ENCODE peak calls at places on chromosomes 5 and 9, in seven cellular contexts. V is stimulated activated CD8-positive, alpha-beta memory T cell treated with anti-CD3 and anti-CD28 coated beads, Interleukin-2, amount 100 ng/mL, for 1 hour; B is T-helper 2 cell; S is HuH-7; N is AG08395; Q is Calu3; G is AG08396. T is an unnamed sample.

GRCh38 chr5:12330381-12330780 is 426.1 kb upstream of the CTNND2 start:
- DNase-seq in V (no peak), S (no peak), B (no peak), N (no peak), Q (no peak), G (no peak), T (no peak)

GRCh38 chr5:83974151-83974822 is 253.6 kb upstream of the HAPLN1 start:
- DNase-seq in S (no peak), Q (no peak), N (no peak), V (no peak), B (no peak), G (no peak), T (no peak)

GRCh38 chr9:137317021-137317978 is 15.2 kb upstream of the NRARP start:
- DNase-seq in N (no peak), G (peak), V (no peak), S (peak), Q (no peak), B (no peak), T (no peak)

GRCh38 chr9:37083654-37084053 is 36.7 kb upstream of the ZCCHC7 start:
- DNase-seq in Q (no peak), V (no peak), B (no peak), S (no peak), G (no peak), N (no peak), T (no peak)

GRCh38 chr9:129319938-129320481 is 141.9 kb upstream of the IER5L start:
- DNase-seq in V (no peak), N (no peak), G (no peak), Q (no peak), S (no peak), B (no peak), T (no peak)

GRCh38 chr5:76190356-76190755 is 107.2 kb downstream of the SV2C start:
- DNase-seq in B (no peak), N (no peak), V (no peak), S (no peak), Q (no peak), G (no peak), T (no peak)

GRCh38 chr5:472656-473343 is 29.8 kb downstream of the EXOC3 start:
- DNase-seq in G (peak), N (peak), V (peak), S (peak), B (peak), Q (peak), T (peak)

GRCh38 chr5:42715791-42716190 is 40.8 kb upstream of the CCDC152 start:
- DNase-seq in S (no peak), G (no peak), N (peak), Q (no peak), B (no peak), V (no peak), T (no peak)

GRCh38 chr9:16401720-16402119 is 468.8 kb downstream of the BNC2 start:
- DNase-seq in N (no peak), V (no peak), B (no peak), G (no peak), Q (no peak), S (no peak), T (no peak)

GRCh38 chr5:159825551-159826051 is 90.7 kb upstream of the ADRA1B start:
- DNase-seq in N (no peak), Q (peak), V (no peak), S (no peak), B (no peak), G (peak), T (peak)

GRCh38 chr5:59164041-59164830 is 581.4 kb downstream of the RAB3C start:
- DNase-seq in Q (no peak), V (no peak), G (no peak), B (no peak), S (no peak), N (peak), T (peak)

GRCh38 chr5:25500635-25501034 is 855.9 kb upstream of the CDH10 start:
- DNase-seq in B (no peak), V (no peak), G (no peak), N (no peak), S (no peak), Q (no peak), T (no peak)

GRCh38 chr5:79971156-79971555 is 19.9 kb downstream of the MTX3 start:
- DNase-seq in V (no peak), G (no peak), N (peak), Q (no peak), S (no peak), B (no peak), T (peak)

GRCh38 chr5:135238622-135239460 is 160.2 kb downstream of the MACROH2A1 start:
- DNase-seq in S (no peak), G (no peak), Q (no peak), N (no peak), V (no peak), B (no peak), T (no peak)

GRCh38 chr9:137277329-137278041 is at the start of gene TOR4A:
- DNase-seq in N (peak), V (no peak), G (peak), B (peak), S (no peak), Q (peak), T (peak)

GRCh38 chr5:9183306-9183705 is 362.6 kb downstream of the SEMA5A start:
- DNase-seq in B (no peak), G (no peak), S (no peak), V (no peak), N (no peak), Q (no peak), T (no peak)

GRCh38 chr5:15510816-15511215 is 10.8 kb downstream of the FBXL7 start:
- DNase-seq in N (peak), S (no peak), V (no peak), B (no peak), G (no peak), Q (no peak), T (no peak)

GRCh38 chr9:109745335-109746283 is 34.4 kb upstream of the PALM2AKAP2 start:
- DNase-seq in V (no peak), Q (no peak), G (peak), B (no peak), N (peak), S (no peak), T (no peak)

GRCh38 chr9:2453701-2454100 is 167.9 kb upstream of the VLDLR start:
- DNase-seq in Q (no peak), B (no peak), N (no peak), G (no peak), V (no peak), S (no peak), T (no peak)

GRCh38 chr5:66021585-66021984 is 95.2 kb downstream of the ERBIN start:
- DNase-seq in Q (no peak), S (no peak), V (no peak), G (no peak), B (no peak), N (no peak), T (no peak)

GRCh38 chr5:94480511-94480910 is 137.9 kb downstream of the KIAA0825 start:
- DNase-seq in Q (no peak), N (no peak), B (no peak), G (no peak), S (no peak), V (no peak), T (no peak)

GRCh38 chr5:109328626-109329025 is 81.1 kb downstream of the PJA2 start:
- DNase-seq in V (no peak), N (no peak), Q (no peak), G (peak), B (no peak), S (no peak), T (peak)

GRCh38 chr5:16880547-16880946 is 55.5 kb downstream of the MYO10 start:
- DNase-seq in S (no peak), Q (no peak), V (no peak), B (no peak), G (no peak), N (no peak), T (no peak)

GRCh38 chr9:73143606-73144328 is 7.9 kb upstream of the ANXA1 start:
- DNase-seq in S (no peak), B (no peak), G (peak), V (no peak), Q (peak), N (peak), T (peak)

GRCh38 chr9:114085404-114085803 is 7.3 kb upstream of the AMBP start:
- DNase-seq in V (no peak), G (no peak), B (no peak), N (no peak), S (no peak), Q (no peak), T (no peak)

GRCh38 chr9:34187891-34188240 is 9.0 kb downstream of the UBAP1 start:
- DNase-seq in N (no peak), V (no peak), Q (no peak), G (no peak), S (no peak), B (no peak), T (no peak)

GRCh38 chr5:6340100-6340499 is 38.2 kb downstream of the MED10 start:
- DNase-seq in S (no peak), B (no peak), G (no peak), N (no peak), Q (no peak), V (no peak), T (no peak)

GRCh38 chr5:178780581-178781498 is 50.4 kb upstream of the ZNF354A start:
- DNase-seq in Q (no peak), V (no peak), S (no peak), B (no peak), N (no peak), G (no peak), T (no peak)

GRCh38 chr5:165579911-165580310 is 2074.5 kb downstream of the MAT2B start:
- DNase-seq in N (no peak), Q (no peak), S (no peak), V (no peak), G (no peak), B (no peak), T (no peak)

GRCh38 chr5:104941030-104941645 is 1378.5 kb upstream of the NUDT12 start:
- DNase-seq in G (no peak), N (no peak), S (no peak), V (no peak), B (no peak), Q (no peak), T (no peak)

GRCh38 chr5:84403773-84404172 is 19.1 kb upstream of the EDIL3 start:
- DNase-seq in B (no peak), N (peak), G (peak), Q (no peak), V (no peak), S (no peak), T (peak)

GRCh38 chr9:16705121-16705604 is 165.3 kb downstream of the BNC2 start:
- DNase-seq in G (peak), V (no peak), B (no peak), N (peak), S (no peak), Q (peak), T (peak)

T was measured in HFFc6.